ENCODE peak calls at places on chromosome 19, in nine cellular contexts. One of them, this sample, is unnamed.

GRCh38 chr19:5563941-5564612 is 3.7 kb downstream of the TINCR start:
- DNase-seq in naive thymus-derived CD4-positive, alpha-beta T cell: no peak
- DNase-seq in HT1080: no peak
- DNase-seq in T47D: no peak
- DNase-seq in coronary artery: no peak
- DNase-seq in stimulated activated CD8-positive, alpha-beta memory T cell treated with anti-CD3 and anti-CD28 coated beads, Interleukin-15, amount 100 ng/mL, for 24 hours: no peak
- DNase-seq in AG20443: peak; percentile 69
- DNase-seq in cardiac fibroblast: peak; percentile 10
- DNase-seq in RCC 7860: no peak
- DNase-seq in this sample: no peak

GRCh38 chr19:40219721-40220276 is 1.6 kb upstream of the TTC9B start:
- DNase-seq in naive thymus-derived CD4-positive, alpha-beta T cell: no peak
- DNase-seq in coronary artery: no peak
- DNase-seq in HT1080: peak; percentile 92
- DNase-seq in T47D: no peak
- DNase-seq in cardiac fibroblast: peak; percentile 85
- DNase-seq in RCC 7860: peak; percentile 72
- DNase-seq in stimulated activated CD8-positive, alpha-beta memory T cell treated with anti-CD3 and anti-CD28 coated beads, Interleukin-15, amount 100 ng/mL, for 24 hours: no peak
- DNase-seq in AG20443: no peak
- DNase-seq in this sample: no peak

GRCh38 chr19:5337886-5338595 is 2.6 kb downstream of the PTPRS start:
- DNase-seq in coronary artery: no peak
- DNase-seq in AG20443: no peak
- DNase-seq in RCC 7860: no peak
- DNase-seq in stimulated activated CD8-positive, alpha-beta memory T cell treated with anti-CD3 and anti-CD28 coated beads, Interleukin-15, amount 100 ng/mL, for 24 hours: no peak
- DNase-seq in naive thymus-derived CD4-positive, alpha-beta T cell: no peak
- DNase-seq in cardiac fibroblast: no peak
- DNase-seq in HT1080: no peak
- DNase-seq in T47D: no peak
- DNase-seq in this sample: no peak

GRCh38 chr19:23801798-23802197 is 43.1 kb upstream of the ZNF681 start:
- DNase-seq in coronary artery: no peak
- DNase-seq in stimulated activated CD8-positive, alpha-beta memory T cell treated with anti-CD3 and anti-CD28 coated beads, Interleukin-15, amount 100 ng/mL, for 24 hours: no peak
- DNase-seq in cardiac fibroblast: no peak
- DNase-seq in RCC 7860: no peak
- DNase-seq in T47D: no peak
- DNase-seq in HT1080: no peak
- DNase-seq in AG20443: no peak
- DNase-seq in naive thymus-derived CD4-positive, alpha-beta T cell: no peak
- DNase-seq in this sample: no peak

GRCh38 chr19:6890421-6890913 is 3.1 kb downstream of the ADGRE1 start:
- DNase-seq in cardiac fibroblast: no peak
- DNase-seq in naive thymus-derived CD4-positive, alpha-beta T cell: peak; percentile 62
- DNase-seq in HT1080: no peak
- DNase-seq in RCC 7860: no peak
- DNase-seq in coronary artery: no peak
- DNase-seq in AG20443: no peak
- DNase-seq in stimulated activated CD8-positive, alpha-beta memory T cell treated with anti-CD3 and anti-CD28 coated beads, Interleukin-15, amount 100 ng/mL, for 24 hours: no peak
- DNase-seq in T47D: no peak
- DNase-seq in this sample: no peak

GRCh38 chr19:16441661-16442071 is 30.1 kb downstream of the EPS15L1 start:
- DNase-seq in stimulated activated CD8-positive, alpha-beta memory T cell treated with anti-CD3 and anti-CD28 coated beads, Interleukin-15, amount 100 ng/mL, for 24 hours: no peak
- DNase-seq in coronary artery: no peak
- DNase-seq in T47D: no peak
- DNase-seq in cardiac fibroblast: no peak
- DNase-seq in naive thymus-derived CD4-positive, alpha-beta T cell: no peak
- DNase-seq in RCC 7860: no peak
- DNase-seq in HT1080: no peak
- DNase-seq in AG20443: no peak
- DNase-seq in this sample: no peak

GRCh38 chr19:47750752-47751151 is 5.4 kb downstream of the NOP53 start:
- DNase-seq in stimulated activated CD8-positive, alpha-beta memory T cell treated with anti-CD3 and anti-CD28 coated beads, Interleukin-15, amount 100 ng/mL, for 24 hours: no peak
- DNase-seq in AG20443: no peak
- DNase-seq in cardiac fibroblast: no peak
- DNase-seq in T47D: no peak
- DNase-seq in RCC 7860: no peak
- DNase-seq in naive thymus-derived CD4-positive, alpha-beta T cell: no peak
- DNase-seq in coronary artery: no peak
- DNase-seq in HT1080: no peak
- DNase-seq in this sample: no peak

GRCh38 chr19:39310558-39311311 is 9.9 kb downstream of the LRFN1 start:
- DNase-seq in RCC 7860: no peak
- DNase-seq in coronary artery: no peak
- DNase-seq in naive thymus-derived CD4-positive, alpha-beta T cell: no peak
- DNase-seq in AG20443: peak; percentile 25
- DNase-seq in stimulated activated CD8-positive, alpha-beta memory T cell treated with anti-CD3 and anti-CD28 coated beads, Interleukin-15, amount 100 ng/mL, for 24 hours: no peak
- DNase-seq in T47D: no peak
- DNase-seq in HT1080: no peak
- DNase-seq in cardiac fibroblast: peak; percentile 9
- DNase-seq in this sample: no peak

GRCh38 chr19:7161292-7161691 is 91.8 kb downstream of the ZNF557 start:
- DNase-seq in HT1080: no peak
- DNase-seq in cardiac fibroblast: no peak
- DNase-seq in coronary artery: no peak
- DNase-seq in AG20443: no peak
- DNase-seq in T47D: no peak
- DNase-seq in naive thymus-derived CD4-positive, alpha-beta T cell: no peak
- DNase-seq in RCC 7860: no peak
- DNase-seq in stimulated activated CD8-positive, alpha-beta memory T cell treated with anti-CD3 and anti-CD28 coated beads, Interleukin-15, amount 100 ng/mL, for 24 hours: no peak
- DNase-seq in this sample: no peak

GRCh38 chr19:31448221-31448657 is 99.0 kb upstream of the TSHZ3 start:
- DNase-seq in cardiac fibroblast: peak; percentile 93
- DNase-seq in T47D: no peak
- DNase-seq in RCC 7860: peak; percentile 28
- DNase-seq in HT1080: peak; percentile 63
- DNase-seq in naive thymus-derived CD4-positive, alpha-beta T cell: no peak
- DNase-seq in stimulated activated CD8-positive, alpha-beta memory T cell treated with anti-CD3 and anti-CD28 coated beads, Interleukin-15, amount 100 ng/mL, for 24 hours: no peak
- DNase-seq in coronary artery: no peak
- DNase-seq in AG20443: peak; percentile 91
- DNase-seq in this sample: no peak

GRCh38 chr19:28350037-28350436 is 862.9 kb downstream of the UQCRFS1 start:
- DNase-seq in HT1080: no peak
- DNase-seq in cardiac fibroblast: no peak
- DNase-seq in naive thymus-derived CD4-positive, alpha-beta T cell: no peak
- DNase-seq in stimulated activated CD8-positive, alpha-beta memory T cell treated with anti-CD3 and anti-CD28 coated beads, Interleukin-15, amount 100 ng/mL, for 24 hours: no peak
- DNase-seq in RCC 7860: no peak
- DNase-seq in coronary artery: no peak
- DNase-seq in AG20443: no peak
- DNase-seq in T47D: no peak
- DNase-seq in this sample: no peak